ENCODE peak calls at places on chromosomes 3 and 15, in five cellular contexts. Z is RWPE1, O is gastrocnemius medialis, X is mesothelial cell of epicardium, Q is spleen. G is an unnamed sample.

GRCh38 chr3:354433-354832 is 157.9 kb downstream of the CHL1 start:
- DNase-seq in Z (no peak), O (no peak), X (peak), Q (no peak), G (peak)

GRCh38 chr15:74826911-74827310 is 484 bp downstream of the CPLX3 start:
- DNase-seq in Z (no peak), O (no peak), X (no peak), Q (no peak), G (no peak)

GRCh38 chr3:4735243-4735642 is 242.1 kb downstream of the ITPR1 start:
- DNase-seq in Z (no peak), O (no peak), X (no peak), Q (no peak), G (no peak)

GRCh38 chr15:101429191-101429590 is 60.3 kb downstream of the PCSK6 start:
- DNase-seq in Z (no peak), O (no peak), X (no peak), Q (no peak), G (no peak)

GRCh38 chr3:193813506-193813850 is 220.5 kb downstream of the OPA1 start:
- DNase-seq in Z (no peak), O (no peak), X (no peak), Q (no peak), G (no peak)

GRCh38 chr15:69039516-69040225 is 25.2 kb downstream of the NOX5 start:
- DNase-seq in Z (no peak), O (no peak), X (no peak), Q (no peak), G (no peak)

GRCh38 chr3:54349231-54349647 is 226.9 kb downstream of the CACNA2D3 start:
- DNase-seq in Z (no peak), O (no peak), X (peak), Q (no peak), G (no peak)

GRCh38 chr3:65878831-65879230 is 159.9 kb downstream of the MAGI1 start:
- DNase-seq in Z (no peak), O (no peak), X (no peak), Q (no peak), G (no peak)

GRCh38 chr3:134693804-134694203 is 43.0 kb upstream of the KY start:
- DNase-seq in Z (no peak), O (no peak), X (no peak), Q (no peak), G (no peak)

GRCh38 chr3:157130138-157130880 is 29.6 kb downstream of the CCNL1 start:
- DNase-seq in Z (peak), O (peak), X (peak), Q (peak), G (peak)

GRCh38 chr3:187902938-187903337 is 157.7 kb upstream of the BCL6 start:
- DNase-seq in Z (no peak), O (no peak), X (no peak), Q (no peak), G (no peak)

GRCh38 chr3:23640472-23641146 is 165.1 kb upstream of the UBE2E1 start:
- DNase-seq in Z (no peak), O (no peak), X (no peak), Q (no peak), G (no peak)

GRCh38 chr3:22117751-22118346 is 366.8 kb upstream of the ZNF385D start:
- DNase-seq in Z (peak), O (no peak), X (no peak), Q (no peak), G (no peak)

GRCh38 chr15:39592500-39592899 is 11.6 kb downstream of the THBS1 start:
- DNase-seq in Z (no peak), O (no peak), X (no peak), Q (no peak), G (no peak)

GRCh38 chr3:94099311-94099710 is 36.5 kb downstream of the NSUN3 start:
- DNase-seq in Z (no peak), O (no peak), X (no peak), Q (no peak), G (no peak)
- TF ChIP-seq CTCF in Z (no peak), O (no peak), X (no peak), Q (no peak), G (no peak)

GRCh38 chr15:43347114-43347513 is 16.7 kb upstream of the LCMT2 start:
- DNase-seq in Z (no peak), O (no peak), X (no peak), Q (no peak), G (no peak)

DNA sequence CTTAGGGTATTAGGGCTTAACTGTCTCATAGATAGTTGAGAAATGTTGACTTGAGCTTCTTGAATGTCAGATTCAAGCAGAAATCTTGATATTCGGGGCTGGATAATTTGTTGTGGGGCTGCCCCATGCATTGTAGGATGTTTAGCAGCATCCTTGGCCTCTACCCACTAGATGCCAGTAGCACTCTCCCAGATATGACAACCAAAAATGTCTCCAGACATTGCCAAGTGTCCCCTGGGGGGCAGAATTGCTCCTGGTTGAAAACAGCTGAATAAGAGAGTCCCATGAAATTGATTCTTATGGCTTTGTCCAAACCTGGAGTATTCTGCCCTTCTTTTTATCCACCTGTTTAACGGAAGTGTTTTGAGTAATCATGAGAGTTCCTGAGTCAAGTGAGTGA is 15.9 kb upstream of the LCMT2 start:
- DNase-seq in Z (no peak), O (no peak), X (no peak), Q (no peak), G (peak)
- TF ChIP-seq CTCF in Z (no peak), O (no peak), X (no peak), Q (no peak), G (no peak)

DNA sequence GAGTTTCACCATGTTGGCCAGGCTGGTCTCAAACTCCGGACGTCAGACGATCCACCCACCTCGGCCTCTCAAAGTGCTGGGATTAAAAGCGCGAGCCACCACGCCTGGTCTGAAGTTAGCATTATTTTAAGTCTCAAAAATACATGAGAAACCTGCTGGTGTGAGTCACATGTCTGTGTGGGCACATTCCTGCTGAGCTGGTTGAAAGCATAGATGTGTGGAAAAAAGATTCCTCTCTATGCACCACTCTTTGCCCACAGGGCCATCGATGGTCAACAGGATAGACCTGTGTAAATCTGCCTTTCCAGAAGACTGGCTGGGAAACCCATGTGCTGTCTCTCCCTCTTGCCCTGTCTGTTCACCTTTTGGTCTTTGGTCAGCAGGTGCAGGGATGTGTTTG is 63.5 kb downstream of the CHRD start:
- DNase-seq in Z (peak), O (no peak), X (no peak), Q (no peak), G (no peak)
- TF ChIP-seq CTCF in Z (no peak), O (no peak), X (no peak), Q (no peak), G (no peak)

GRCh38 chr15:66496951-66497501 is 536 bp downstream of the SNAPC5 start:
- DNase-seq in Z (no peak), O (no peak), X (no peak), Q (no peak), G (peak)

GRCh38 chr15:66494262-66494661 is 3.3 kb downstream of the SNAPC5 start:
- DNase-seq in Z (no peak), O (no peak), X (no peak), Q (no peak), G (no peak)

GRCh38 chr15:66497502-66498455 is at the start of gene SNAPC5:
- DNase-seq in Z (peak), O (peak), X (peak), Q (peak), G (peak)

GRCh38 chr15:66502491-66502890 is 2.2 kb downstream of the RPL4 start:
- DNase-seq in Z (no peak), O (no peak), X (no peak), Q (no peak), G (no peak)

GRCh38 chr15:66498501-66499386 is 1.2 kb upstream of the SNAPC5 start:
- DNase-seq in Z (no peak), O (no peak), X (no peak), Q (no peak), G (no peak)
- TF ChIP-seq CTCF in Z (peak), O (no peak), X (peak), Q (peak), G (peak)

GRCh38 chr3:58287354-58287753 is 18.7 kb upstream of the RPP14 start:
- DNase-seq in Z (no peak), O (no peak), X (no peak), Q (no peak), G (no peak)

GRCh38 chr3:58292866-58293265 is 13.2 kb upstream of the RPP14 start:
- DNase-seq in Z (no peak), O (no peak), X (no peak), Q (no peak), G (no peak)

GRCh38 chr3:58291671-58292338 is 14.2 kb upstream of the RPP14 start:
- DNase-seq in Z (no peak), O (no peak), X (no peak), Q (no peak), G (no peak)

GRCh38 chr3:58285334-58285733 is 20.7 kb upstream of the RPP14 start:
- DNase-seq in Z (no peak), O (no peak), X (no peak), Q (no peak), G (no peak)

GRCh38 chr3:58288011-58288728 is 17.9 kb upstream of the RPP14 start:
- DNase-seq in Z (no peak), O (peak), X (no peak), Q (no peak), G (no peak)
- TF ChIP-seq CTCF in Z (no peak), O (no peak), X (no peak), Q (no peak), G (no peak)

GRCh38 chr3:14113964-14114667 is 10.6 kb downstream of the CHCHD4 start:
- DNase-seq in Z (no peak), O (no peak), X (no peak), Q (no peak), G (no peak)
- TF ChIP-seq CTCF in Z (no peak), O (no peak), X (peak), Q (no peak), G (peak)

GRCh38 chr15:45023659-45024320 is 795 bp downstream of the SORD start:
- DNase-seq in Z (peak), O (no peak), X (no peak), Q (no peak), G (no peak)

GRCh38 chr15:45026646-45027045 is 3.7 kb downstream of the SORD start:
- DNase-seq in Z (no peak), O (no peak), X (no peak), Q (no peak), G (no peak)

GRCh38 chr15:45027220-45027619 is 4.2 kb downstream of the SORD start:
- DNase-seq in Z (no peak), O (no peak), X (no peak), Q (no peak), G (no peak)

GRCh38 chr15:45021331-45021730 is 1.7 kb upstream of the SORD start:
- DNase-seq in Z (peak), O (no peak), X (no peak), Q (no peak), G (no peak)

DNA sequence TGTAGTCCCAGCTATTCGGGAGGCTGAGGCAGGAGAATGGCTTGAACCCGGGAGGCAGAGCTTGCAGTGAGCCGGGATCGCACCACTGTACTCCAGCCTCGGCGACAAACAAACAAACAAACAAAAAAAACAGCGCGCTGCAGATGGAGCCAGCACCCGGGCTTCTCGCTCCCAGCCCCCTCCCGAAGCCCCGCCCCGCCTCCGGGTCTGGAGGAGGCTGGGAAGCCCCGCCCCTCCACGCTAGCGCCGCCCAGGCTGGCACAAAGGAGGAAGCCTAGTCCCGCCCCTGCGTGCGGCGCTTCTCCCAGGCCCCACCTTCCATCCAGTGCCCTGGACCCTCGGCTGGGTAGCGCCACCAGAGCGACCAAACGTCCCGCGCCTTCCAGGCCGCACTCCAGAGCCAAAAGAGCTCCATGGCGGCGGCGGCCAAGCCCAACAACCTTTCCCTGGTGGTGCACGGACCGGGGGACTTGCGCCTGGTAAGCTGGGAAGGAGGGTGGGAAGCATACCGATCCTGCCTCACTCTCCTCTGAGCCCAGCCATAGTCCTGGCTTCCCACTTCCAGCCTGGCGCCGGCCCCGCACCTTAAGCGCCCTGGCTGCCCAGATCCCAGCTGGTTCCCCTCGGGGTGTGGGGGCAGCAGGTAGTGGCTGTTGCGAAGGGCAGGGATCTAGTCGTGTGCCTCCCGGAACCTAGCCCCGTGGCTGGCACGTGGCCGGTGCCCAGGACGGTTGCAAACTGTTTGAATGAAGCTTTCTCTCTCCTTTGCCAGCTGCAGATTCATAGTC is at the start of gene SORD:
- DNase-seq in Z (peak), O (peak), X (peak), Q (peak), G (peak)
- TF ChIP-seq CTCF in Z (no peak), O (no peak), X (no peak), Q (no peak), G (no peak)

GRCh38 chr3:172333692-172334457 is 114.4 kb downstream of the GHSR start:
- DNase-seq in Z (no peak), O (no peak), X (no peak), Q (no peak), G (no peak)
- TF ChIP-seq CTCF in Z (no peak), O (no peak), X (no peak), Q (no peak), G (no peak)

GRCh38 chr15:70308011-70308761 is 210.5 kb upstream of the TLE3 start:
- DNase-seq in Z (no peak), O (no peak), X (no peak), Q (no peak), G (peak)

GRCh38 chr15:70311821-70312220 is 214.1 kb upstream of the TLE3 start:
- DNase-seq in Z (no peak), O (no peak), X (no peak), Q (no peak), G (no peak)

GRCh38 chr15:70306582-70306981 is 208.9 kb upstream of the TLE3 start:
- DNase-seq in Z (no peak), O (no peak), X (no peak), Q (no peak), G (no peak)

GRCh38 chr15:70309035-70309434 is 211.3 kb upstream of the TLE3 start:
- DNase-seq in Z (no peak), O (no peak), X (no peak), Q (no peak), G (no peak)

GRCh38 chr15:70309716-70310115 is 212.0 kb upstream of the TLE3 start:
- DNase-seq in Z (no peak), O (no peak), X (no peak), Q (no peak), G (no peak)
- TF ChIP-seq CTCF in Z (no peak), O (no peak), X (no peak), Q (no peak), G (no peak)